ENCODE peak calls at places on chromosomes 3 and 15, in nine cellular contexts. One of them, this sample, is unnamed.

GRCh38 chr3:54047568-54047967 is 74.8 kb upstream of the CACNA2D3 start:
- DNase-seq in IMR-90: no peak
- DNase-seq in stomach: no peak
- DNase-seq in spleen: no peak
- DNase-seq in body of pancreas: no peak
- DNase-seq in tibial nerve: no peak
- DNase-seq in NB4: no peak
- DNase-seq in ovary: no peak
- DNase-seq in transverse colon: no peak
- DNase-seq in this sample: no peak

GRCh38 chr15:74422723-74423442 is 10.9 kb downstream of the SEMA7A start:
- DNase-seq in IMR-90: peak
- DNase-seq in stomach: no peak
- DNase-seq in spleen: peak
- DNase-seq in body of pancreas: no peak
- DNase-seq in tibial nerve: no peak
- DNase-seq in NB4: no peak
- DNase-seq in ovary: no peak
- DNase-seq in transverse colon: no peak
- DNase-seq in this sample: no peak

GRCh38 chr15:52093167-52093538 is 19.4 kb downstream of the BCL2L10 start:
- DNase-seq in IMR-90: no peak
- DNase-seq in stomach: no peak
- DNase-seq in spleen: no peak
- DNase-seq in body of pancreas: no peak
- DNase-seq in tibial nerve: no peak
- DNase-seq in NB4: no peak
- DNase-seq in ovary: no peak
- DNase-seq in transverse colon: no peak
- DNase-seq in this sample: no peak

GRCh38 chr15:48897144-48897814 is 19.3 kb downstream of the EID1 start:
- DNase-seq in IMR-90: peak
- DNase-seq in stomach: no peak
- DNase-seq in spleen: no peak
- DNase-seq in body of pancreas: no peak
- DNase-seq in tibial nerve: peak
- DNase-seq in NB4: no peak
- DNase-seq in ovary: no peak
- DNase-seq in transverse colon: no peak
- DNase-seq in this sample: no peak

GRCh38 chr3:136819784-136820640 is 1.1 kb downstream of the SLC35G2 start:
- DNase-seq in IMR-90: peak
- DNase-seq in stomach: peak
- DNase-seq in spleen: peak
- DNase-seq in body of pancreas: peak
- DNase-seq in tibial nerve: peak
- DNase-seq in NB4: peak
- DNase-seq in ovary: peak
- DNase-seq in transverse colon: peak
- DNase-seq in this sample: peak

GRCh38 chr3:64299206-64299605 is 73.9 kb upstream of the PRICKLE2 start:
- DNase-seq in IMR-90: peak
- DNase-seq in stomach: no peak
- DNase-seq in spleen: no peak
- DNase-seq in body of pancreas: no peak
- DNase-seq in tibial nerve: no peak
- DNase-seq in NB4: no peak
- DNase-seq in ovary: no peak
- DNase-seq in transverse colon: no peak
- DNase-seq in this sample: no peak

GRCh38 chr15:60523056-60523455 is 44.1 kb upstream of the ICE2 start:
- DNase-seq in IMR-90: peak
- DNase-seq in stomach: no peak
- DNase-seq in spleen: no peak
- DNase-seq in body of pancreas: no peak
- DNase-seq in tibial nerve: no peak
- DNase-seq in NB4: no peak
- DNase-seq in ovary: no peak
- DNase-seq in transverse colon: no peak
- DNase-seq in this sample: no peak

GRCh38 chr15:44193651-44194396 is 1.2 kb downstream of the FRMD5 start:
- DNase-seq in IMR-90: peak
- DNase-seq in stomach: no peak
- DNase-seq in spleen: no peak
- DNase-seq in body of pancreas: no peak
- DNase-seq in tibial nerve: no peak
- DNase-seq in NB4: no peak
- DNase-seq in ovary: no peak
- DNase-seq in transverse colon: no peak
- DNase-seq in this sample: no peak

GRCh38 chr3:133479895-133480669 is 80.2 kb downstream of the BFSP2 start:
- DNase-seq in IMR-90: no peak
- DNase-seq in stomach: no peak
- DNase-seq in spleen: no peak
- DNase-seq in body of pancreas: peak
- DNase-seq in tibial nerve: no peak
- DNase-seq in NB4: no peak
- DNase-seq in ovary: no peak
- DNase-seq in transverse colon: no peak
- DNase-seq in this sample: no peak

GRCh38 chr15:75153084-75153483 is 48.6 kb upstream of the C15orf39 start:
- DNase-seq in IMR-90: peak
- DNase-seq in stomach: no peak
- DNase-seq in spleen: no peak
- DNase-seq in body of pancreas: no peak
- DNase-seq in tibial nerve: no peak
- DNase-seq in NB4: peak
- DNase-seq in ovary: no peak
- DNase-seq in transverse colon: no peak
- DNase-seq in this sample: peak

GRCh38 chr3:9986230-9986725 is 363 bp downstream of the EMC3 start:
- DNase-seq in IMR-90: no peak
- DNase-seq in stomach: no peak
- DNase-seq in spleen: no peak
- DNase-seq in body of pancreas: no peak
- DNase-seq in tibial nerve: no peak
- DNase-seq in NB4: no peak
- DNase-seq in ovary: no peak
- DNase-seq in transverse colon: no peak
- DNase-seq in this sample: no peak

GRCh38 chr3:141413387-141414140 is 45.3 kb downstream of the ZBTB38 start:
- DNase-seq in IMR-90: peak
- DNase-seq in stomach: no peak
- DNase-seq in spleen: no peak
- DNase-seq in body of pancreas: no peak
- DNase-seq in tibial nerve: no peak
- DNase-seq in NB4: no peak
- DNase-seq in ovary: no peak
- DNase-seq in transverse colon: no peak
- DNase-seq in this sample: no peak

GRCh38 chr3:58962040-58962651 is 87.7 kb downstream of the CFAP20DC start:
- DNase-seq in IMR-90: peak
- DNase-seq in stomach: no peak
- DNase-seq in spleen: no peak
- DNase-seq in body of pancreas: no peak
- DNase-seq in tibial nerve: no peak
- DNase-seq in NB4: no peak
- DNase-seq in ovary: no peak
- DNase-seq in transverse colon: no peak
- DNase-seq in this sample: no peak

GRCh38 chr15:59993950-59994401 is 10.1 kb upstream of the FOXB1 start:
- DNase-seq in IMR-90: no peak
- DNase-seq in stomach: no peak
- DNase-seq in spleen: no peak
- DNase-seq in body of pancreas: no peak
- DNase-seq in tibial nerve: no peak
- DNase-seq in NB4: peak
- DNase-seq in ovary: no peak
- DNase-seq in transverse colon: no peak
- DNase-seq in this sample: no peak

GRCh38 chr15:55909036-55909811 is 84.2 kb downstream of the NEDD4 start:
- DNase-seq in IMR-90: peak
- DNase-seq in stomach: no peak
- DNase-seq in spleen: no peak
- DNase-seq in body of pancreas: no peak
- DNase-seq in tibial nerve: no peak
- DNase-seq in NB4: no peak
- DNase-seq in ovary: no peak
- DNase-seq in transverse colon: no peak
- DNase-seq in this sample: no peak

GRCh38 chr3:106425021-106425420 is 556.2 kb upstream of the CBLB start:
- DNase-seq in IMR-90: peak
- DNase-seq in stomach: no peak
- DNase-seq in spleen: no peak
- DNase-seq in body of pancreas: no peak
- DNase-seq in tibial nerve: no peak
- DNase-seq in NB4: no peak
- DNase-seq in ovary: no peak
- DNase-seq in transverse colon: no peak
- DNase-seq in this sample: no peak

GRCh38 chr15:78681306-78682012 is 40.4 kb upstream of the CHRNB4 start:
- DNase-seq in IMR-90: no peak
- DNase-seq in stomach: no peak
- DNase-seq in spleen: peak
- DNase-seq in body of pancreas: no peak
- DNase-seq in tibial nerve: no peak
- DNase-seq in NB4: peak
- DNase-seq in ovary: no peak
- DNase-seq in transverse colon: no peak
- DNase-seq in this sample: no peak

GRCh38 chr3:114081022-114081421 is 24.5 kb downstream of the QTRT2 start:
- DNase-seq in IMR-90: peak
- DNase-seq in stomach: no peak
- DNase-seq in spleen: no peak
- DNase-seq in body of pancreas: no peak
- DNase-seq in tibial nerve: no peak
- DNase-seq in NB4: no peak
- DNase-seq in ovary: no peak
- DNase-seq in transverse colon: no peak
- DNase-seq in this sample: no peak

GRCh38 chr3:112813016-112813415 is 33.6 kb downstream of the CD200R1L start:
- DNase-seq in IMR-90: no peak
- DNase-seq in stomach: no peak
- DNase-seq in spleen: no peak
- DNase-seq in body of pancreas: no peak
- DNase-seq in tibial nerve: no peak
- DNase-seq in NB4: peak
- DNase-seq in ovary: no peak
- DNase-seq in transverse colon: no peak
- DNase-seq in this sample: no peak

GRCh38 chr15:90881978-90882721 is 2.2 kb upstream of the FES start:
- DNase-seq in IMR-90: no peak
- DNase-seq in stomach: no peak
- DNase-seq in spleen: peak
- DNase-seq in body of pancreas: no peak
- DNase-seq in tibial nerve: no peak
- DNase-seq in NB4: no peak
- DNase-seq in ovary: no peak
- DNase-seq in transverse colon: no peak
- DNase-seq in this sample: no peak

GRCh38 chr3:43996379-43997301 is 245.0 kb upstream of the TOPAZ1 start:
- DNase-seq in IMR-90: no peak
- DNase-seq in stomach: no peak
- DNase-seq in spleen: peak
- DNase-seq in body of pancreas: peak
- DNase-seq in tibial nerve: no peak
- DNase-seq in NB4: peak
- DNase-seq in ovary: no peak
- DNase-seq in transverse colon: no peak
- DNase-seq in this sample: peak
- TF ChIP-seq POLR2A in IMR-90: no peak
- TF ChIP-seq POLR2A in stomach: no peak
- TF ChIP-seq POLR2A in spleen: no peak
- TF ChIP-seq POLR2A in body of pancreas: no peak
- TF ChIP-seq POLR2A in tibial nerve: no peak
- TF ChIP-seq POLR2A in NB4: no peak
- TF ChIP-seq POLR2A in ovary: no peak
- TF ChIP-seq POLR2A in transverse colon: no peak
- TF ChIP-seq POLR2A in this sample: no peak

DNA sequence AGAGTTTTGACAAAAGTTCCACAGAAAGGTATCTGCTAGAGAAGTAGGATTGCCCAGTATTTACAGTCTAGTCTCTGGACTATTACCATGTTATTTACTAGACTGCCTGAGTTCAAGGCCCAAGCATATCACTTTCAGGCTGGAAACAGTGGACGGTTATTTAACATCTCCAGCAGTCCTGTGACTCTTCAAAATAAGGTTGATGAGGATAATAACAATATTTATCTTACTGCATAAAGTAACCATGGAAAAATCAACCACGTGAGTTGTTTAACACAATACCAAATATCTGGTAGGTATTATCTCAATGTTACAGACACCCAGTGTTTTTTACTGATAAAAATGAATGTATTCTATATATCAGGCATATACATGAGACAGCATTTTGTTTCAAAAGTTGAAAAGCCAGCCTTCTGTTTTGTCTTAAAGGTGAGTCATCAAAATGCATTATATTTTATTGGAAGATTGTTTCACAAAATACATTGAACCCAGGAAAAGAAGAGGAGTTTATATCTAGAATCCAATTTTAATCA is 535.8 kb downstream of the TBL1XR1 start:
- DNase-seq in IMR-90: no peak
- DNase-seq in stomach: no peak
- DNase-seq in spleen: no peak
- DNase-seq in body of pancreas: no peak
- DNase-seq in tibial nerve: no peak
- DNase-seq in NB4: no peak
- DNase-seq in ovary: no peak
- DNase-seq in transverse colon: no peak
- DNase-seq in this sample: no peak
- TF ChIP-seq POLR2A in IMR-90: no peak
- TF ChIP-seq POLR2A in stomach: no peak
- TF ChIP-seq POLR2A in spleen: no peak
- TF ChIP-seq POLR2A in body of pancreas: no peak
- TF ChIP-seq POLR2A in tibial nerve: no peak
- TF ChIP-seq POLR2A in NB4: no peak
- TF ChIP-seq POLR2A in ovary: no peak
- TF ChIP-seq POLR2A in transverse colon: no peak
- TF ChIP-seq POLR2A in this sample: no peak

DNA sequence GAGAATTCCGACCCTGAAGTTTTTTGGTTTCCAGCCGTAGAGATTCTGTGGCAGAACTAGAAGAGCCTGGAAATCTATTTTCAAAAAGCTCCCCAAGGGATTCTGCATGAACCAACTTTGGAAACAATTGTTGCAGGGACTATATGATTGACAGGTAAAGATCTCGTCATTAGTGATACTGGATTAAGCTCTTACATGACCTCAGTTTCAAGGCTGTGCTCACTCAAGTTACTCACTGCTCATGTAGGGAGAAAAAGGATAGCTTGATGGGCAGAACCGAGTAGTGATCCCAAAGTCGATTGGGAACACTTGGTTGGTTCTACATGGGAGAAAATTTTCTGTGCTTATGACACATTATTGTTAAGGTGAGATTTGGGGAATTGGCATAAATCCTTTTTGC is 142.3 kb upstream of the RASGRP1 start:
- DNase-seq in IMR-90: no peak
- DNase-seq in stomach: no peak
- DNase-seq in spleen: no peak
- DNase-seq in body of pancreas: no peak
- DNase-seq in tibial nerve: no peak
- DNase-seq in NB4: no peak
- DNase-seq in ovary: no peak
- DNase-seq in transverse colon: no peak
- DNase-seq in this sample: no peak
- TF ChIP-seq POLR2A in IMR-90: no peak
- TF ChIP-seq POLR2A in stomach: no peak
- TF ChIP-seq POLR2A in spleen: no peak
- TF ChIP-seq POLR2A in body of pancreas: no peak
- TF ChIP-seq POLR2A in tibial nerve: no peak
- TF ChIP-seq POLR2A in NB4: no peak
- TF ChIP-seq POLR2A in ovary: no peak
- TF ChIP-seq POLR2A in transverse colon: no peak
- TF ChIP-seq POLR2A in this sample: no peak

GRCh38 chr3:98770261-98771039 is 7.3 kb downstream of the ST3GAL6 start:
- DNase-seq in IMR-90: no peak
- DNase-seq in stomach: peak
- DNase-seq in spleen: peak
- DNase-seq in body of pancreas: peak
- DNase-seq in tibial nerve: peak
- DNase-seq in NB4: no peak
- DNase-seq in ovary: no peak
- DNase-seq in transverse colon: peak
- DNase-seq in this sample: no peak
- TF ChIP-seq POLR2A in IMR-90: no peak
- TF ChIP-seq POLR2A in stomach: no peak
- TF ChIP-seq POLR2A in spleen: no peak
- TF ChIP-seq POLR2A in body of pancreas: peak
- TF ChIP-seq POLR2A in tibial nerve: no peak
- TF ChIP-seq POLR2A in NB4: no peak
- TF ChIP-seq POLR2A in ovary: no peak
- TF ChIP-seq POLR2A in transverse colon: no peak
- TF ChIP-seq POLR2A in this sample: no peak

This sample was measured in GM12891.